ENCODE peak calls at places on chromosomes 11 and 22, in five cellular contexts. One of them, this sample, is unnamed.

GRCh38 chr22:49997932-49998717 is 14.4 kb downstream of the IL17REL start:
- DNase-seq in H4: no peak
- DNase-seq in AG10803: no peak
- DNase-seq in left ventricle myocardium inferior: no peak
- DNase-seq in memory B cell: no peak
- DNase-seq in this sample: no peak

GRCh38 chr11:94132152-94132558 is 3.5 kb downstream of the PANX1 start:
- DNase-seq in AG10803: peak; percentile 81
- DNase-seq in memory B cell: no peak
- DNase-seq in left ventricle myocardium inferior: no peak
- DNase-seq in H4: peak; percentile 71
- DNase-seq in this sample: peak; percentile 54

GRCh38 chr11:15266999-15267398 is 152.3 kb downstream of the INSC start:
- DNase-seq in AG10803: no peak
- DNase-seq in H4: no peak
- DNase-seq in memory B cell: no peak
- DNase-seq in left ventricle myocardium inferior: no peak
- DNase-seq in this sample: no peak

GRCh38 chr11:3674189-3674588 is 3.0 kb upstream of the CHRNA10 start:
- DNase-seq in H4: no peak
- DNase-seq in left ventricle myocardium inferior: no peak
- DNase-seq in memory B cell: no peak
- DNase-seq in AG10803: peak; percentile 11
- DNase-seq in this sample: no peak

GRCh38 chr22:31259798-31260473 is 32.4 kb downstream of the PIK3IP1 start:
- DNase-seq in left ventricle myocardium inferior: no peak
- DNase-seq in memory B cell: no peak
- DNase-seq in H4: no peak
- DNase-seq in AG10803: no peak
- DNase-seq in this sample: no peak

GRCh38 chr22:44351685-44352377 is 39.1 kb upstream of the SHISAL1 start:
- DNase-seq in H4: peak; percentile 89
- DNase-seq in left ventricle myocardium inferior: no peak
- DNase-seq in AG10803: peak; percentile 94
- DNase-seq in memory B cell: no peak
- DNase-seq in this sample: peak; percentile 94

GRCh38 chr11:72373163-72373562 is 61.2 kb downstream of the CLPB start:
- DNase-seq in memory B cell: no peak
- DNase-seq in H4: peak; percentile 64
- DNase-seq in AG10803: no peak
- DNase-seq in left ventricle myocardium inferior: no peak
- DNase-seq in this sample: no peak

GRCh38 chr22:38948181-38948940 is 9.0 kb upstream of the APOBEC3A start:
- DNase-seq in memory B cell: no peak
- DNase-seq in left ventricle myocardium inferior: no peak
- DNase-seq in AG10803: no peak
- DNase-seq in H4: no peak
- DNase-seq in this sample: no peak

GRCh38 chr11:78111298-78111697 is 28.1 kb downstream of the ALG8 start:
- DNase-seq in memory B cell: no peak
- DNase-seq in AG10803: no peak
- DNase-seq in H4: no peak
- DNase-seq in left ventricle myocardium inferior: no peak
- DNase-seq in this sample: no peak

GRCh38 chr22:35154937-35155387 is 89.0 kb downstream of the ISX start:
- DNase-seq in AG10803: peak; percentile 42
- DNase-seq in H4: peak; percentile 29
- DNase-seq in memory B cell: peak; percentile 7
- DNase-seq in left ventricle myocardium inferior: peak; percentile 26
- DNase-seq in this sample: peak; percentile 71

GRCh38 chr22:41092847-41093371 is 517 bp downstream of the EP300 start:
- DNase-seq in AG10803: peak; percentile 23
- DNase-seq in left ventricle myocardium inferior: no peak
- DNase-seq in memory B cell: no peak
- DNase-seq in H4: no peak
- DNase-seq in this sample: peak; percentile 25

GRCh38 chr22:35685731-35686130 is 31.9 kb upstream of the APOL5 start:
- DNase-seq in left ventricle myocardium inferior: no peak
- DNase-seq in memory B cell: no peak
- DNase-seq in AG10803: no peak
- DNase-seq in H4: no peak
- DNase-seq in this sample: no peak

GRCh38 chr11:130848361-130849214 is 67.7 kb downstream of the SNX19 start:
- DNase-seq in AG10803: no peak
- DNase-seq in left ventricle myocardium inferior: no peak
- DNase-seq in H4: no peak
- DNase-seq in memory B cell: no peak
- DNase-seq in this sample: no peak

GRCh38 chr11:6864436-6864835 is 1.6 kb downstream of the OR10A2 start:
- DNase-seq in AG10803: peak; percentile 2
- DNase-seq in memory B cell: no peak
- DNase-seq in H4: no peak
- DNase-seq in left ventricle myocardium inferior: no peak
- DNase-seq in this sample: peak; percentile 18

GRCh38 chr11:117748771-117749540 is 48.1 kb downstream of the DSCAML1 start:
- DNase-seq in memory B cell: no peak
- DNase-seq in AG10803: no peak
- DNase-seq in left ventricle myocardium inferior: no peak
- DNase-seq in H4: no peak
- DNase-seq in this sample: no peak

GRCh38 chr11:118699508-118700220 is 20.2 kb upstream of the TREH start:
- DNase-seq in memory B cell: no peak
- DNase-seq in H4: no peak
- DNase-seq in left ventricle myocardium inferior: no peak
- DNase-seq in AG10803: no peak
- DNase-seq in this sample: no peak

GRCh38 chr22:26623984-26624383 is 2.2 kb downstream of the CRYBA4 start:
- DNase-seq in H4: no peak
- DNase-seq in memory B cell: no peak
- DNase-seq in left ventricle myocardium inferior: no peak
- DNase-seq in AG10803: no peak
- DNase-seq in this sample: no peak

GRCh38 chr11:61971177-61972111 is 4.0 kb upstream of the FTH1 start:
- DNase-seq in AG10803: peak; percentile 99
- DNase-seq in memory B cell: no peak
- DNase-seq in H4: peak; percentile 99
- DNase-seq in left ventricle myocardium inferior: peak; percentile 98
- DNase-seq in this sample: peak; percentile 98

GRCh38 chr11:70558651-70559050 is 160.3 kb downstream of the CTTN start:
- DNase-seq in left ventricle myocardium inferior: no peak
- DNase-seq in AG10803: no peak
- DNase-seq in memory B cell: no peak
- DNase-seq in H4: no peak
- DNase-seq in this sample: no peak